ENCODE peak calls at places on chromosomes 7 and 10, in nine cellular contexts. One of them, this sample, is unnamed.

GRCh38 chr10:932589-932988 is 1.1 kb upstream of the LARP4B start:
- DNase-seq in IMR-90: no peak
- DNase-seq in NB4: no peak
- DNase-seq in right lobe of liver: peak; percentile 48
- DNase-seq in breast epithelium: peak; percentile 22
- DNase-seq in suprapubic skin: no peak
- DNase-seq in spleen: peak; percentile 90
- DNase-seq in tibial nerve: no peak
- DNase-seq in H1: no peak
- DNase-seq in this sample: no peak

GRCh38 chr10:70132098-70133029 is at the start of gene AIFM2:
- DNase-seq in IMR-90: peak; percentile 61
- DNase-seq in NB4: no peak
- DNase-seq in right lobe of liver: peak; percentile 95
- DNase-seq in breast epithelium: peak; percentile 60
- DNase-seq in suprapubic skin: peak; percentile 90
- DNase-seq in spleen: peak; percentile 89
- DNase-seq in tibial nerve: peak; percentile 56
- DNase-seq in H1: peak; percentile 85
- DNase-seq in this sample: peak; percentile 79

GRCh38 chr7:146387140-146387539 is 270.5 kb downstream of the CNTNAP2 start:
- DNase-seq in IMR-90: no peak
- DNase-seq in NB4: no peak
- DNase-seq in right lobe of liver: no peak
- DNase-seq in breast epithelium: no peak
- DNase-seq in suprapubic skin: no peak
- DNase-seq in spleen: no peak
- DNase-seq in tibial nerve: no peak
- DNase-seq in H1: no peak
- DNase-seq in this sample: no peak

GRCh38 chr7:127705461-127705959 is 53.5 kb downstream of the SND1 start:
- DNase-seq in IMR-90: peak; percentile 21
- DNase-seq in NB4: no peak
- DNase-seq in right lobe of liver: no peak
- DNase-seq in breast epithelium: no peak
- DNase-seq in suprapubic skin: no peak
- DNase-seq in spleen: no peak
- DNase-seq in tibial nerve: no peak
- DNase-seq in H1: no peak
- DNase-seq in this sample: no peak

GRCh38 chr10:11706911-11707567 is 35.1 kb upstream of the ECHDC3 start:
- DNase-seq in IMR-90: no peak
- DNase-seq in NB4: no peak
- DNase-seq in right lobe of liver: no peak
- DNase-seq in breast epithelium: no peak
- DNase-seq in suprapubic skin: no peak
- DNase-seq in spleen: no peak
- DNase-seq in tibial nerve: no peak
- DNase-seq in H1: no peak
- DNase-seq in this sample: no peak

GRCh38 chr10:42111661-42112330 is 526.6 kb downstream of the ZNF33B start:
- DNase-seq in IMR-90: no peak
- DNase-seq in NB4: no peak
- DNase-seq in right lobe of liver: no peak
- DNase-seq in breast epithelium: no peak
- DNase-seq in suprapubic skin: no peak
- DNase-seq in spleen: no peak
- DNase-seq in tibial nerve: no peak
- DNase-seq in H1: no peak
- DNase-seq in this sample: no peak

GRCh38 chr7:83648464-83649241 is at the start of gene SEMA3E:
- DNase-seq in IMR-90: peak; percentile 35
- DNase-seq in NB4: no peak
- DNase-seq in right lobe of liver: no peak
- DNase-seq in breast epithelium: peak; percentile 37
- DNase-seq in suprapubic skin: no peak
- DNase-seq in spleen: no peak
- DNase-seq in tibial nerve: no peak
- DNase-seq in H1: peak; percentile 54
- DNase-seq in this sample: no peak

GRCh38 chr7:105210721-105211205 is 178.0 kb downstream of the SRPK2 start:
- DNase-seq in IMR-90: no peak
- DNase-seq in NB4: no peak
- DNase-seq in right lobe of liver: no peak
- DNase-seq in breast epithelium: no peak
- DNase-seq in suprapubic skin: no peak
- DNase-seq in spleen: no peak
- DNase-seq in tibial nerve: no peak
- DNase-seq in H1: no peak
- DNase-seq in this sample: no peak

GRCh38 chr7:116499168-116500070 is at the start of gene CAV2:
- DNase-seq in IMR-90: peak; percentile 48
- DNase-seq in NB4: no peak
- DNase-seq in right lobe of liver: peak; percentile 84
- DNase-seq in breast epithelium: peak; percentile 82
- DNase-seq in suprapubic skin: peak; percentile 80
- DNase-seq in spleen: peak; percentile 84
- DNase-seq in tibial nerve: peak; percentile 26
- DNase-seq in H1: peak; percentile 69
- DNase-seq in this sample: peak; percentile 63

GRCh38 chr7:143387156-143387975 is 6.2 kb downstream of the ZYX start:
- DNase-seq in IMR-90: no peak
- DNase-seq in NB4: no peak
- DNase-seq in right lobe of liver: no peak
- DNase-seq in breast epithelium: no peak
- DNase-seq in suprapubic skin: no peak
- DNase-seq in spleen: no peak
- DNase-seq in tibial nerve: no peak
- DNase-seq in H1: peak; percentile 62
- DNase-seq in this sample: no peak

GRCh38 chr7:157273208-157274202 is 63.3 kb upstream of the DNAJB6 start:
- DNase-seq in IMR-90: peak; percentile 74
- DNase-seq in NB4: peak; percentile 87
- DNase-seq in right lobe of liver: peak; percentile 79
- DNase-seq in breast epithelium: no peak
- DNase-seq in suprapubic skin: no peak
- DNase-seq in spleen: peak; percentile 91
- DNase-seq in tibial nerve: peak; percentile 38
- DNase-seq in H1: peak; percentile 92
- DNase-seq in this sample: peak; percentile 68

GRCh38 chr10:101766753-101767599 is 8.9 kb downstream of the FGF8 start:
- DNase-seq in IMR-90: no peak
- DNase-seq in NB4: no peak
- DNase-seq in right lobe of liver: no peak
- DNase-seq in breast epithelium: no peak
- DNase-seq in suprapubic skin: peak; percentile 72
- DNase-seq in spleen: peak; percentile 64
- DNase-seq in tibial nerve: no peak
- DNase-seq in H1: no peak
- DNase-seq in this sample: no peak

GRCh38 chr10:101768791-101769170 is 7.1 kb downstream of the FGF8 start:
- DNase-seq in IMR-90: no peak
- DNase-seq in NB4: no peak
- DNase-seq in right lobe of liver: no peak
- DNase-seq in breast epithelium: no peak
- DNase-seq in suprapubic skin: peak; percentile 61
- DNase-seq in spleen: no peak
- DNase-seq in tibial nerve: no peak
- DNase-seq in H1: no peak
- DNase-seq in this sample: no peak

GRCh38 chr10:101767600-101767945 is 8.3 kb downstream of the FGF8 start:
- DNase-seq in IMR-90: no peak
- DNase-seq in NB4: no peak
- DNase-seq in right lobe of liver: no peak
- DNase-seq in breast epithelium: no peak
- DNase-seq in suprapubic skin: peak; percentile 44
- DNase-seq in spleen: no peak
- DNase-seq in tibial nerve: no peak
- DNase-seq in H1: no peak
- DNase-seq in this sample: peak; percentile 23

GRCh38 chr10:101767966-101768790 is 7.7 kb downstream of the FGF8 start:
- DNase-seq in IMR-90: no peak
- DNase-seq in NB4: no peak
- DNase-seq in right lobe of liver: no peak
- DNase-seq in breast epithelium: no peak
- DNase-seq in suprapubic skin: peak; percentile 53
- DNase-seq in spleen: no peak
- DNase-seq in tibial nerve: no peak
- DNase-seq in H1: peak; percentile 38
- DNase-seq in this sample: no peak

DNA sequence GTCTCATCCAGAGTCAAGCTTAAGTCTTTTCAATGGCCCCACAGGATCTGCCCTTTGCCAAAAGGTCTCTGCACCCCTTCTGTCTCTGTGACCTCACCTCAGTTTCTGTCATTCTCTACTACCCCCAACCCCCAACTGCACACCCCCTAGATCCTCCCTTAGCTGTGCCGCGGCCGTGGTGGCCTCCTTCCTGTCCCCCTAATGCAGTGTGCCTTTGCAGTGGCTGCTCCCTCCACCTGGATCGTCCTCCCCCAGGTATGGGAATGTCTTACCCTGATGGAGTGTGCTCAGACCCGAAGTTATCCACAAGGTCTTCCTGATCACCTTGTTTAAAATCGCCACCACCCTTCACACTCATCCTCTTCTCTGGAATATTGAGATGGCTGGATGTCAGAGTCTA is 9.6 kb downstream of the FGF8 start:
- DNase-seq in IMR-90: no peak
- DNase-seq in NB4: no peak
- DNase-seq in right lobe of liver: no peak
- DNase-seq in breast epithelium: no peak
- DNase-seq in suprapubic skin: peak; percentile 54
- DNase-seq in spleen: peak; percentile 41
- DNase-seq in tibial nerve: no peak
- DNase-seq in H1: no peak
- DNase-seq in this sample: no peak
- TF ChIP-seq POLR2A in IMR-90: no peak
- TF ChIP-seq POLR2A in NB4: no peak
- TF ChIP-seq POLR2A in right lobe of liver: no peak
- TF ChIP-seq POLR2A in breast epithelium: no peak
- TF ChIP-seq POLR2A in suprapubic skin: no peak
- TF ChIP-seq POLR2A in spleen: no peak
- TF ChIP-seq POLR2A in tibial nerve: no peak
- TF ChIP-seq POLR2A in H1: no peak
- TF ChIP-seq POLR2A in this sample: no peak

GRCh38 chr7:107746006-107746405 is 2.1 kb downstream of the CBLL1 start:
- DNase-seq in IMR-90: peak; percentile 61
- DNase-seq in NB4: no peak
- DNase-seq in right lobe of liver: no peak
- DNase-seq in breast epithelium: no peak
- DNase-seq in suprapubic skin: no peak
- DNase-seq in spleen: no peak
- DNase-seq in tibial nerve: no peak
- DNase-seq in H1: no peak
- DNase-seq in this sample: no peak

GRCh38 chr7:107742678-107743566 is 1.0 kb upstream of the CBLL1 start:
- DNase-seq in IMR-90: no peak
- DNase-seq in NB4: peak; percentile 93
- DNase-seq in right lobe of liver: peak; percentile 73
- DNase-seq in breast epithelium: peak; percentile 39
- DNase-seq in suprapubic skin: peak; percentile 82
- DNase-seq in spleen: peak; percentile 93
- DNase-seq in tibial nerve: no peak
- DNase-seq in H1: no peak
- DNase-seq in this sample: no peak

GRCh38 chr7:107744345-107744750 is 406 bp downstream of the CBLL1 start:
- DNase-seq in IMR-90: no peak
- DNase-seq in NB4: no peak
- DNase-seq in right lobe of liver: no peak
- DNase-seq in breast epithelium: no peak
- DNase-seq in suprapubic skin: no peak
- DNase-seq in spleen: no peak
- DNase-seq in tibial nerve: no peak
- DNase-seq in H1: no peak
- DNase-seq in this sample: peak; percentile 87

GRCh38 chr7:107743567-107744344 is at the start of gene CBLL1:
- DNase-seq in IMR-90: peak; percentile 94
- DNase-seq in NB4: peak; percentile 99
- DNase-seq in right lobe of liver: peak; percentile 99
- DNase-seq in breast epithelium: peak; percentile 94
- DNase-seq in suprapubic skin: peak; percentile 98
- DNase-seq in spleen: peak; percentile 100
- DNase-seq in tibial nerve: peak; percentile 93
- DNase-seq in H1: peak; percentile 94
- DNase-seq in this sample: peak; percentile 99
- TF ChIP-seq POLR2A in IMR-90: peak; percentile 79
- TF ChIP-seq POLR2A in NB4: peak; percentile 86
- TF ChIP-seq POLR2A in right lobe of liver: peak; percentile 76
- TF ChIP-seq POLR2A in breast epithelium: peak; percentile 49
- TF ChIP-seq POLR2A in suprapubic skin: no peak
- TF ChIP-seq POLR2A in spleen: peak; percentile 90
- TF ChIP-seq POLR2A in tibial nerve: peak; percentile 62
- TF ChIP-seq POLR2A in H1: peak; percentile 61
- TF ChIP-seq POLR2A in this sample: peak; percentile 98

GRCh38 chr10:62047960-62048383 is 146.5 kb downstream of the ARID5B start:
- DNase-seq in IMR-90: no peak
- DNase-seq in NB4: peak; percentile 22
- DNase-seq in right lobe of liver: no peak
- DNase-seq in breast epithelium: no peak
- DNase-seq in suprapubic skin: no peak
- DNase-seq in spleen: no peak
- DNase-seq in tibial nerve: no peak
- DNase-seq in H1: no peak
- DNase-seq in this sample: no peak

GRCh38 chr10:62049815-62050626 is 148.5 kb downstream of the ARID5B start:
- DNase-seq in IMR-90: no peak
- DNase-seq in NB4: no peak
- DNase-seq in right lobe of liver: no peak
- DNase-seq in breast epithelium: no peak
- DNase-seq in suprapubic skin: no peak
- DNase-seq in spleen: no peak
- DNase-seq in tibial nerve: no peak
- DNase-seq in H1: no peak
- DNase-seq in this sample: no peak

GRCh38 chr10:62048473-62048872 is 147.0 kb downstream of the ARID5B start:
- DNase-seq in IMR-90: no peak
- DNase-seq in NB4: no peak
- DNase-seq in right lobe of liver: no peak
- DNase-seq in breast epithelium: no peak
- DNase-seq in suprapubic skin: no peak
- DNase-seq in spleen: no peak
- DNase-seq in tibial nerve: no peak
- DNase-seq in H1: no peak
- DNase-seq in this sample: no peak

GRCh38 chr10:62050627-62050924 is 149.1 kb downstream of the ARID5B start:
- DNase-seq in IMR-90: no peak
- DNase-seq in NB4: no peak
- DNase-seq in right lobe of liver: no peak
- DNase-seq in breast epithelium: no peak
- DNase-seq in suprapubic skin: no peak
- DNase-seq in spleen: no peak
- DNase-seq in tibial nerve: no peak
- DNase-seq in H1: no peak
- DNase-seq in this sample: no peak

GRCh38 chr10:62048919-62049636 is 147.6 kb downstream of the ARID5B start:
- DNase-seq in IMR-90: peak; percentile 99
- DNase-seq in NB4: peak; percentile 36
- DNase-seq in right lobe of liver: peak; percentile 80
- DNase-seq in breast epithelium: peak; percentile 91
- DNase-seq in suprapubic skin: peak; percentile 94
- DNase-seq in spleen: peak; percentile 83
- DNase-seq in tibial nerve: peak; percentile 85
- DNase-seq in H1: peak; percentile 68
- DNase-seq in this sample: no peak
- TF ChIP-seq POLR2A in IMR-90: peak; percentile 99
- TF ChIP-seq POLR2A in NB4: no peak
- TF ChIP-seq POLR2A in right lobe of liver: peak; percentile 94
- TF ChIP-seq POLR2A in breast epithelium: peak; percentile 94
- TF ChIP-seq POLR2A in suprapubic skin: peak; percentile 74
- TF ChIP-seq POLR2A in spleen: peak; percentile 49
- TF ChIP-seq POLR2A in tibial nerve: peak; percentile 95
- TF ChIP-seq POLR2A in H1: peak; percentile 44
- TF ChIP-seq POLR2A in this sample: no peak

GRCh38 chr7:16420649-16421332 is 547 bp downstream of the CRPPA start:
- DNase-seq in IMR-90: peak; percentile 82
- DNase-seq in NB4: peak; percentile 97
- DNase-seq in right lobe of liver: peak; percentile 90
- DNase-seq in breast epithelium: peak; percentile 75
- DNase-seq in suprapubic skin: peak; percentile 89
- DNase-seq in spleen: peak; percentile 93
- DNase-seq in tibial nerve: peak; percentile 68
- DNase-seq in H1: peak; percentile 80
- DNase-seq in this sample: peak; percentile 96
- TF ChIP-seq POLR2A in IMR-90: no peak
- TF ChIP-seq POLR2A in NB4: peak; percentile 97
- TF ChIP-seq POLR2A in right lobe of liver: peak; percentile 90
- TF ChIP-seq POLR2A in breast epithelium: peak; percentile 87
- TF ChIP-seq POLR2A in suprapubic skin: no peak
- TF ChIP-seq POLR2A in spleen: peak; percentile 58
- TF ChIP-seq POLR2A in tibial nerve: peak; percentile 86
- TF ChIP-seq POLR2A in H1: peak; percentile 61
- TF ChIP-seq POLR2A in this sample: peak; percentile 92

This sample was measured in erythroblast.